ENCODE peak calls at places on chromosome 1, in four cellular contexts. One of them, this sample, is unnamed. For H3K9me3, the result is how much of the 10 kb centered on the place peaks cover.

GRCh38 chr1:232239557-232240468 is 390.1 kb downstream of the SIPA1L2 start:
- DNase-seq in IMR-90: no peak
- DNase-seq in H1: no peak
- DNase-seq in mesenchymal stem cell: no peak
- DNase-seq in this sample: no peak

GRCh38 chr1:54096491-54097235 is 43.3 kb downstream of the TCEANC2 start:
- DNase-seq in H1: no peak
- DNase-seq in IMR-90: no peak
- DNase-seq in mesenchymal stem cell: no peak
- DNase-seq in this sample: no peak

GRCh38 chr1:212260557-212261342 is 24.5 kb upstream of the PPP2R5A start:
- DNase-seq in H1: no peak
- DNase-seq in IMR-90: peak
- DNase-seq in mesenchymal stem cell: no peak
- DNase-seq in this sample: peak

GRCh38 chr1:5990913-5991783 is 1.1 kb downstream of the NPHP4 start:
- DNase-seq in H1: no peak
- DNase-seq in mesenchymal stem cell: peak
- DNase-seq in IMR-90: peak
- DNase-seq in this sample: no peak

GRCh38 chr1:22702255-22702654 is 8.4 kb upstream of the EPHB2 start:
- DNase-seq in IMR-90: no peak
- DNase-seq in H1: no peak
- DNase-seq in mesenchymal stem cell: no peak
- DNase-seq in this sample: no peak

GRCh38 chr1:209926045-209926444 is 12.0 kb upstream of the SYT14 start:
- DNase-seq in H1: no peak
- DNase-seq in IMR-90: peak
- DNase-seq in mesenchymal stem cell: no peak
- DNase-seq in this sample: no peak

GRCh38 chr1:8011016-8011415 is 15.1 kb downstream of the ERRFI1 start:
- DNase-seq in H1: no peak
- DNase-seq in IMR-90: no peak
- DNase-seq in mesenchymal stem cell: no peak
- DNase-seq in this sample: no peak

GRCh38 chr1:151265446-151266236 is 11.1 kb downstream of the PSMD4 start:
- DNase-seq in mesenchymal stem cell: no peak
- DNase-seq in H1: no peak
- DNase-seq in IMR-90: no peak
- DNase-seq in this sample: no peak

GRCh38 chr1:206935491-206936067 is 10.7 kb downstream of the PIGR start:
- DNase-seq in H1: peak
- DNase-seq in IMR-90: peak
- DNase-seq in mesenchymal stem cell: peak
- DNase-seq in this sample: peak

GRCh38 chr1:78441921-78442320 is 48.9 kb upstream of the PTGFR start:
- DNase-seq in H1: no peak
- DNase-seq in IMR-90: peak
- DNase-seq in mesenchymal stem cell: peak
- DNase-seq in this sample: peak

GRCh38 chr1:31421404-31422040 is 8.5 kb downstream of the SERINC2 start:
- DNase-seq in IMR-90: peak
- DNase-seq in mesenchymal stem cell: peak
- DNase-seq in H1: peak
- DNase-seq in this sample: peak

GRCh38 chr1:44246806-44247205 is 33.5 kb downstream of the DMAP1 start:
- DNase-seq in H1: no peak
- DNase-seq in mesenchymal stem cell: no peak
- DNase-seq in IMR-90: no peak
- DNase-seq in this sample: no peak

GRCh38 chr1:209627349-209628196 is 24.7 kb downstream of the LAMB3 start:
- DNase-seq in IMR-90: peak
- DNase-seq in mesenchymal stem cell: peak
- DNase-seq in H1: peak
- DNase-seq in this sample: peak

GRCh38 chr1:32538887-32539583 is at the start of gene ZBTB8A:
- DNase-seq in IMR-90: peak
- DNase-seq in H1: peak
- DNase-seq in mesenchymal stem cell: peak
- DNase-seq in this sample: peak

GRCh38 chr1:16922466-16922865 is 735 bp downstream of the CROCC start:
- DNase-seq in IMR-90: no peak
- DNase-seq in H1: no peak
- DNase-seq in mesenchymal stem cell: no peak
- DNase-seq in this sample: no peak

GRCh38 chr1:2255420-2256369 is 27.6 kb downstream of the SKI start:
- DNase-seq in mesenchymal stem cell: peak
- DNase-seq in IMR-90: peak
- DNase-seq in H1: no peak
- DNase-seq in this sample: no peak

GRCh38 chr1:184906771-184907170 is 67.5 kb downstream of the NIBAN1 start:
- DNase-seq in H1: no peak
- DNase-seq in IMR-90: peak
- DNase-seq in mesenchymal stem cell: peak
- DNase-seq in this sample: no peak

GRCh38 chr1:40772146-40772770 is 11.3 kb upstream of the KCNQ4 start:
- DNase-seq in mesenchymal stem cell: no peak
- DNase-seq in IMR-90: no peak
- DNase-seq in H1: no peak
- DNase-seq in this sample: no peak

GRCh38 chr1:55446351-55446750 is 231.2 kb upstream of the USP24 start:
- DNase-seq in H1: no peak
- DNase-seq in mesenchymal stem cell: peak
- DNase-seq in IMR-90: peak
- DNase-seq in this sample: peak

GRCh38 chr1:16076003-16076870 is 2.8 kb upstream of the FAM131C start:
- DNase-seq in H1: no peak
- DNase-seq in mesenchymal stem cell: peak
- DNase-seq in IMR-90: peak
- DNase-seq in this sample: peak

GRCh38 chr1:168304865-168305264 is 24.2 kb downstream of the TBX19 start:
- DNase-seq in H1: no peak
- DNase-seq in IMR-90: no peak
- DNase-seq in mesenchymal stem cell: no peak
- DNase-seq in this sample: no peak

GRCh38 chr1:6475381-6476133 is 9.6 kb upstream of the TNFRSF25 start:
- DNase-seq in IMR-90: no peak
- DNase-seq in mesenchymal stem cell: peak
- DNase-seq in H1: peak
- DNase-seq in this sample: peak

GRCh38 chr1:113147826-113148225 is 74.8 kb downstream of the LRIG2 start:
- DNase-seq in mesenchymal stem cell: no peak
- DNase-seq in IMR-90: no peak
- DNase-seq in H1: no peak
- DNase-seq in this sample: peak

GRCh38 chr1:230832466-230832865 is 35.9 kb downstream of the C1orf198 start:
- DNase-seq in mesenchymal stem cell: no peak
- DNase-seq in IMR-90: no peak
- DNase-seq in H1: no peak
- DNase-seq in this sample: no peak

GRCh38 chr1:31428436-31429221 is 15.6 kb downstream of the SERINC2 start:
- DNase-seq in mesenchymal stem cell: no peak
- DNase-seq in IMR-90: no peak
- DNase-seq in H1: no peak
- DNase-seq in this sample: no peak

GRCh38 chr1:58727363-58727762 is 27.5 kb upstream of the MYSM1 start:
- DNase-seq in IMR-90: peak
- DNase-seq in mesenchymal stem cell: peak
- DNase-seq in H1: no peak
- DNase-seq in this sample: peak

GRCh38 chr1:6911974-6912373 is 126.7 kb downstream of the CAMTA1 start:
- DNase-seq in IMR-90: peak
- DNase-seq in H1: no peak
- DNase-seq in mesenchymal stem cell: peak
- DNase-seq in this sample: no peak

GRCh38 chr1:28378906-28379305 is 9.4 kb downstream of the PHACTR4 start:
- DNase-seq in H1: no peak
- DNase-seq in mesenchymal stem cell: no peak
- DNase-seq in IMR-90: no peak
- DNase-seq in this sample: no peak

GRCh38 chr1:198107041-198107440 is 49.8 kb upstream of the NEK7 start:
- DNase-seq in IMR-90: peak
- DNase-seq in mesenchymal stem cell: peak
- DNase-seq in H1: no peak
- DNase-seq in this sample: peak

GRCh38 chr1:186236921-186237320 is 138.1 kb downstream of the TPR start:
- DNase-seq in IMR-90: peak
- DNase-seq in H1: no peak
- DNase-seq in mesenchymal stem cell: peak
- DNase-seq in this sample: peak

GRCh38 chr1:31617917-31618746 is 643 bp downstream of the HCRTR1 start:
- DNase-seq in IMR-90: peak
- DNase-seq in H1: peak
- DNase-seq in mesenchymal stem cell: peak
- DNase-seq in this sample: no peak

GRCh38 chr1:64983110-64983509 is 16.8 kb upstream of the JAK1 start:
- DNase-seq in mesenchymal stem cell: peak
- DNase-seq in IMR-90: peak
- DNase-seq in H1: no peak
- DNase-seq in this sample: peak

GRCh38 chr1:161382214-161383019 is 14.7 kb upstream of the CFAP126 start:
- DNase-seq in IMR-90: peak
- DNase-seq in H1: no peak
- DNase-seq in mesenchymal stem cell: peak
- DNase-seq in this sample: peak

GRCh38 chr1:42429623-42430022 is 26.2 kb downstream of the ZMYND12 start:
- DNase-seq in mesenchymal stem cell: no peak
- DNase-seq in H1: no peak
- DNase-seq in IMR-90: no peak
- DNase-seq in this sample: peak

GRCh38 chr1:111436726-111437125 is 9.2 kb upstream of the OVGP1 start:
- DNase-seq in IMR-90: peak
- DNase-seq in H1: no peak
- DNase-seq in mesenchymal stem cell: peak
- DNase-seq in this sample: no peak

GRCh38 chr1:68826861-68827260 is 330.0 kb upstream of the DEPDC1 start:
- DNase-seq in mesenchymal stem cell: no peak
- DNase-seq in H1: no peak
- DNase-seq in IMR-90: no peak
- DNase-seq in this sample: no peak

GRCh38 chr1:219749370-219749769 is 136.5 kb upstream of the ZC3H11B start:
- DNase-seq in mesenchymal stem cell: no peak
- DNase-seq in H1: no peak
- DNase-seq in IMR-90: no peak
- DNase-seq in this sample: no peak

GRCh38 chr1:93615201-93616150 is 66.2 kb downstream of the BCAR3 start:
- DNase-seq in H1: no peak
- DNase-seq in IMR-90: peak
- DNase-seq in mesenchymal stem cell: peak
- DNase-seq in this sample: peak

GRCh38 chr1:93617670-93618488 is 63.8 kb downstream of the BCAR3 start:
- DNase-seq in IMR-90: no peak
- DNase-seq in mesenchymal stem cell: no peak
- DNase-seq in H1: no peak
- DNase-seq in this sample: no peak

GRCh38 chr1:93614550-93615200 is 67.0 kb downstream of the BCAR3 start:
- DNase-seq in H1: no peak
- DNase-seq in IMR-90: no peak
- DNase-seq in mesenchymal stem cell: no peak
- DNase-seq in this sample: no peak

GRCh38 chr1:93616996-93617669 is 64.5 kb downstream of the BCAR3 start:
- DNase-seq in mesenchymal stem cell: peak
- DNase-seq in H1: no peak
- DNase-seq in IMR-90: no peak
- DNase-seq in this sample: no peak

GRCh38 chr1:93616221-93616995 is 65.2 kb downstream of the BCAR3 start:
- DNase-seq in mesenchymal stem cell: no peak
- DNase-seq in IMR-90: no peak
- DNase-seq in H1: no peak
- DNase-seq in this sample: no peak
- H2BK5ac ChIP-seq in mesenchymal stem cell: no peak
- H2BK5ac ChIP-seq in IMR-90: no peak
- H2BK5ac ChIP-seq in H1: no peak
- H2BK5ac ChIP-seq in this sample: peak

GRCh38 chr1:246969621-246970020 is 37.9 kb upstream of the AHCTF1 start:
- DNase-seq in H1: no peak
- DNase-seq in mesenchymal stem cell: no peak
- DNase-seq in IMR-90: no peak
- DNase-seq in this sample: no peak
- H3K9me3 ChIP-seq in H1: half or more
- H3K9me3 ChIP-seq in mesenchymal stem cell: under half
- H3K9me3 ChIP-seq in IMR-90: under half
- H3K9me3 ChIP-seq in this sample: under half

GRCh38 chr1:224617410-224618361 is 1.6 kb downstream of the CNIH3 start:
- DNase-seq in H1: peak
- DNase-seq in mesenchymal stem cell: no peak
- DNase-seq in IMR-90: no peak
- DNase-seq in this sample: no peak

GRCh38 chr1:224616761-224617409 is 768 bp downstream of the CNIH3 start:
- DNase-seq in H1: peak
- DNase-seq in mesenchymal stem cell: peak
- DNase-seq in IMR-90: no peak
- DNase-seq in this sample: no peak

GRCh38 chr1:224619209-224619608 is 3.1 kb downstream of the CNIH3 start:
- DNase-seq in IMR-90: no peak
- DNase-seq in mesenchymal stem cell: no peak
- DNase-seq in H1: no peak
- DNase-seq in this sample: no peak

GRCh38 chr1:224613486-224613885 is 2.6 kb upstream of the CNIH3 start:
- DNase-seq in H1: no peak
- DNase-seq in IMR-90: no peak
- DNase-seq in mesenchymal stem cell: no peak
- DNase-seq in this sample: no peak

GRCh38 chr1:224615861-224616760 is at the start of gene CNIH3:
- DNase-seq in H1: peak
- DNase-seq in IMR-90: peak
- DNase-seq in mesenchymal stem cell: peak
- DNase-seq in this sample: no peak
- H2AFZ ChIP-seq in H1: peak
- H2AFZ ChIP-seq in IMR-90: peak
- H2AFZ ChIP-seq in mesenchymal stem cell: peak
- H2AFZ ChIP-seq in this sample: peak

GRCh38 chr1:3327389-3327702 is 127.1 kb upstream of the ARHGEF16 start:
- DNase-seq in IMR-90: no peak
- DNase-seq in mesenchymal stem cell: no peak
- DNase-seq in H1: no peak
- DNase-seq in this sample: no peak
- H2BK5ac ChIP-seq in IMR-90: no peak
- H2BK5ac ChIP-seq in mesenchymal stem cell: no peak
- H2BK5ac ChIP-seq in H1: no peak
- H2BK5ac ChIP-seq in this sample: no peak

GRCh38 chr1:227635596-227635995 is 72.2 kb downstream of the ZNF678 start:
- DNase-seq in IMR-90: no peak
- DNase-seq in H1: no peak
- DNase-seq in mesenchymal stem cell: no peak
- DNase-seq in this sample: peak
- H3K9me3 ChIP-seq in IMR-90: half or more
- H3K9me3 ChIP-seq in H1: under half
- H3K9me3 ChIP-seq in mesenchymal stem cell: half or more
- H3K9me3 ChIP-seq in this sample: under half

This sample was measured in trophoblast cell.